ENCODE peak calls at places on chromosomes 5 and 9, in ten cellular contexts. N is stomach, F is right lobe of liver, D is uterus, W is IMR-90, P is right atrium auricular region, J is heart right ventricle, E is colonic mucosa, A is lower lobe of right lung, H is pancreas. I is an unnamed sample.

GRCh38 chr5:140240987-140241706 is 61.8 kb downstream of the PFDN1 start:
- DNase-seq in N (peak; percentile 89), F (peak; percentile 89), D (peak; percentile 88), W (peak; percentile 92), P (peak; percentile 93), J (peak; percentile 95), E (peak; percentile 92), A (peak; percentile 68), H (peak; percentile 89), I (peak; percentile 92)

GRCh38 chr9:31697956-31698355 is 686.5 kb upstream of the ACO1 start:
- DNase-seq in N (no peak), F (no peak), D (no peak), W (no peak), P (no peak), J (no peak), E (no peak), A (no peak), H (no peak), I (no peak)

GRCh38 chr9:89359018-89359417 is 40.7 kb downstream of the SECISBP2 start:
- DNase-seq in N (no peak), F (peak; percentile 42), D (no peak), W (no peak), P (no peak), J (peak; percentile 40), E (no peak), A (no peak), H (no peak), I (no peak)

GRCh38 chr5:53381-54174 is 38.4 kb upstream of the PLEKHG4B start:
- DNase-seq in N (peak; percentile 73), F (no peak), D (no peak), W (peak; percentile 8), P (no peak), J (no peak), E (no peak), A (no peak), H (peak; percentile 77), I (no peak)

GRCh38 chr5:168734657-168735344 is 155.6 kb upstream of the PANK3 start:
- DNase-seq in N (no peak), F (no peak), D (peak; percentile 32), W (peak; percentile 11), P (peak; percentile 86), J (no peak), E (no peak), A (no peak), H (no peak), I (peak; percentile 71)

GRCh38 chr5:176624916-176625315 is 5.4 kb downstream of the SNCB start:
- DNase-seq in N (no peak), F (no peak), D (no peak), W (no peak), P (no peak), J (no peak), E (no peak), A (no peak), H (no peak), I (no peak)

GRCh38 chr9:21871256-21871975 is 69.0 kb downstream of the MTAP start:
- DNase-seq in N (no peak), F (no peak), D (no peak), W (no peak), P (no peak), J (no peak), E (no peak), A (no peak), H (no peak), I (no peak)

GRCh38 chr9:83266618-83267543 is 203.9 kb upstream of the RASEF start:
- DNase-seq in N (no peak), F (no peak), D (peak; percentile 32), W (no peak), P (peak; percentile 62), J (peak; percentile 67), E (no peak), A (no peak), H (peak; percentile 35), I (peak; percentile 56)

GRCh38 chr5:107799306-107799705 is 128.6 kb upstream of the EFNA5 start:
- DNase-seq in N (no peak), F (no peak), D (no peak), W (no peak), P (no peak), J (no peak), E (no peak), A (no peak), H (no peak), I (no peak)

GRCh38 chr5:116814656-116815055 is 240.0 kb upstream of the SEMA6A start:
- DNase-seq in N (no peak), F (no peak), D (no peak), W (no peak), P (no peak), J (no peak), E (no peak), A (no peak), H (no peak), I (no peak)

GRCh38 chr9:18791074-18791473 is 241.9 kb downstream of the SAXO1 start:
- DNase-seq in N (no peak), F (peak; percentile 53), D (no peak), W (peak; percentile 12), P (no peak), J (no peak), E (no peak), A (no peak), H (no peak), I (no peak)
- TF ChIP-seq CTCF in N (no peak), F (peak; percentile 35), D (no peak), W (peak; percentile 37), P (no peak), J (no peak), E (no peak), A (no peak), H (no peak), I (no peak)

GRCh38 chr9:133051281-133051900 is 10.4 kb upstream of the CEL start:
- DNase-seq in N (no peak), F (no peak), D (no peak), W (no peak), P (no peak), J (no peak), E (no peak), A (no peak), H (no peak), I (no peak)
- H3K36me3 ChIP-seq in N (peaks cover 100% of the 10 kb centered on the region), F (peaks cover 51% of the 10 kb centered on the region), D (no peaks in the 10 kb centered on the region), W (peaks cover 62% of the 10 kb centered on the region), P (peaks cover 66% of the 10 kb centered on the region), J (peaks cover 95% of the 10 kb centered on the region), E (no peaks in the 10 kb centered on the region), A (peaks cover 99% of the 10 kb centered on the region), H (no peaks in the 10 kb centered on the region), I (peaks cover 95% of the 10 kb centered on the region)

DNA sequence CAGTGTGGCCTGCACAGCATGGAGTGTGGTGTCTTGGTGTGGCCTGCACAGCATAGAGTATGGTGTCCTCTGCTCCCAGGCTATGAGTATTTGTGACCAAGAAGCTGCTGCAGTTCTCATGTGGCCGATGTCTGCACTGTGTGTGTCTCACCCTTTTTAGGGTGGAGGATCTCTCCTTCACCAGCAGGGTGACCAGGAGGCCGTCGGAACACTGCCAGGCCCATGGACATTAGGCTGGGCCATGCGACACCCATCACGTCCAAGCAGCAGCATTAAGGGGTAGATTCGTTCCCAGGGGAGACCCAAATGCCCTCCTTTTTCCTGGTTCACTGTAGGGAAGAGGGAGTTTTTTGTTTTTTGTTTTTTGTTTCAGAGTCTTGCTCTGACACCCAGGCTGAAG is 115.3 kb upstream of the SPIN1 start:
- DNase-seq in N (no peak), F (no peak), D (no peak), W (no peak), P (no peak), J (no peak), E (no peak), A (no peak), H (no peak), I (no peak)
- TF ChIP-seq CTCF in N (no peak), F (no peak), D (no peak), W (no peak), P (no peak), J (no peak), E (no peak), A (no peak), H (no peak), I (no peak)

GRCh38 chr5:31495336-31495735 is 36.6 kb downstream of the DROSHA start:
- DNase-seq in N (no peak), F (no peak), D (no peak), W (no peak), P (no peak), J (no peak), E (no peak), A (no peak), H (no peak), I (no peak)
- H3K36me3 ChIP-seq in N (peaks cover 98% of the 10 kb centered on the region), F (peaks cover 71% of the 10 kb centered on the region), D (no peaks in the 10 kb centered on the region), W (peaks cover 37% of the 10 kb centered on the region), P (peaks cover 65% of the 10 kb centered on the region), J (peaks cover 97% of the 10 kb centered on the region), E (peaks cover 4% of the 10 kb centered on the region), A (peaks cover 93% of the 10 kb centered on the region), H (peaks cover 4% of the 10 kb centered on the region), I (peaks cover 94% of the 10 kb centered on the region)

GRCh38 chr5:145811834-145812625 is 23.1 kb downstream of the PRELID2 start:
- DNase-seq in N (no peak), F (no peak), D (no peak), W (peak; percentile 48), P (peak; percentile 60), J (peak; percentile 12), E (no peak), A (no peak), H (peak; percentile 32), I (no peak)
- TF ChIP-seq CTCF in N (no peak), F (no peak), D (no peak), W (peak; percentile 40), P (peak; percentile 47), J (no peak), E (no peak), A (peak; percentile 23), H (no peak), I (peak; percentile 48)

DNA sequence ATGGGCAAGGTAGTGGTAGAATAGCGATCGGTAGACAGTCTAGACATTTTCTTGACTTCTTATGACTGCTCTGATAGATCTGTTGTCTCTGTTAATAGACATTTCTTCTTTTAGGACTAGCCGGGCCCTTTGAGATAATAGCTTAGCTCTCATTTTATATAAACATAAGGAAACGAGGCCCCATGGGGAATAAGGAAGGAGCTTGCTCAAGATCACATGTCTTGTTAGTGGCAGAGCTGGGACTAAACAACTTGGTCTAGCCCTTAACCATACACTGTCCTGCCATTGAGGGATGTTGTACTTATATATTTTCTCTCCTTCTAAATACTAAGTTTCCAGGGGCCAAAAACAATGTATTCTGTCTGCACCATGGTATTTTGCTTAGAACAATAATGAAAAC is 140.0 kb downstream of the GCNT1 start:
- DNase-seq in N (no peak), F (no peak), D (no peak), W (no peak), P (no peak), J (no peak), E (no peak), A (no peak), H (no peak), I (no peak)
- H3K36me3 ChIP-seq in N (no peaks in the 10 kb centered on the region), F (no peaks in the 10 kb centered on the region), D (no peaks in the 10 kb centered on the region), W (no peaks in the 10 kb centered on the region), P (no peaks in the 10 kb centered on the region), J (no peaks in the 10 kb centered on the region), E (no peaks in the 10 kb centered on the region), A (no peaks in the 10 kb centered on the region), H (no peaks in the 10 kb centered on the region), I (no peaks in the 10 kb centered on the region)

GRCh38 chr9:129481824-129482511 is 138.9 kb downstream of the C9orf50 start:
- DNase-seq in N (no peak), F (no peak), D (peak; percentile 68), W (no peak), P (no peak), J (peak; percentile 63), E (no peak), A (no peak), H (no peak), I (peak; percentile 62)
- TF ChIP-seq CTCF in N (no peak), F (no peak), D (peak; percentile 22), W (peak; percentile 34), P (peak; percentile 33), J (no peak), E (no peak), A (peak; percentile 15), H (no peak), I (peak; percentile 12)

GRCh38 chr9:136451221-136451877 is 11.7 kb upstream of the INPP5E start:
- DNase-seq in N (no peak), F (no peak), D (no peak), W (no peak), P (no peak), J (no peak), E (no peak), A (no peak), H (no peak), I (no peak)
- H3K36me3 ChIP-seq in N (peaks cover 100% of the 10 kb centered on the region), F (peaks cover 83% of the 10 kb centered on the region), D (no peaks in the 10 kb centered on the region), W (peaks cover 80% of the 10 kb centered on the region), P (peaks cover 86% of the 10 kb centered on the region), J (peaks cover 97% of the 10 kb centered on the region), E (peaks cover 47% of the 10 kb centered on the region), A (peaks cover 94% of the 10 kb centered on the region), H (no peaks in the 10 kb centered on the region), I (peaks cover 94% of the 10 kb centered on the region)

I was measured in left ventricle myocardium inferior.